ENCODE peak calls at places on chromosome 13, in five cellular contexts. W is pancreas; H is hepatocyte; T is CD8-positive, alpha-beta T cell; X is left lung. M is an unnamed sample.

GRCh38 chr13:21670006-21670882 is 629 bp upstream of the FGF9 start:
- DNase-seq in T (peak; percentile 52), W (peak; percentile 82), H (peak; percentile 83), X (peak; percentile 89), M (peak; percentile 95)

GRCh38 chr13:24927810-24928404 is 163.9 kb downstream of the RNF17 start:
- DNase-seq in X (no peak), H (no peak), T (no peak), W (no peak), M (no peak)

GRCh38 chr13:87769445-87769844 is 98.3 kb downstream of the SLITRK5 start:
- DNase-seq in T (no peak), H (no peak), X (no peak), W (no peak), M (no peak)

GRCh38 chr13:48241651-48242050 is 8.6 kb downstream of the ITM2B start:
- DNase-seq in H (no peak), T (no peak), X (no peak), W (no peak), M (no peak)

GRCh38 chr13:39417643-39418042 is 185.3 kb downstream of the LHFPL6 start:
- DNase-seq in W (no peak), X (no peak), H (peak; percentile 32), T (no peak), M (peak; percentile 66)

GRCh38 chr13:85500716-85501256 is 298.4 kb downstream of the SLITRK6 start:
- DNase-seq in H (no peak), T (no peak), W (no peak), X (no peak), M (no peak)

GRCh38 chr13:98586400-98587144 is 9.7 kb upstream of the STK24 start:
- DNase-seq in X (no peak), H (no peak), W (no peak), T (no peak), M (no peak)

GRCh38 chr13:19587635-19588300 is 26.4 kb upstream of the TPTE2 start:
- DNase-seq in X (no peak), W (no peak), T (no peak), H (peak; percentile 19), M (peak; percentile 62)

GRCh38 chr13:19158526-19158925 is 23.1 kb downstream of the TUBA3C start:
- DNase-seq in W (no peak), H (no peak), X (no peak), T (no peak), M (no peak)

GRCh38 chr13:94481966-94482365 is 2.5 kb upstream of the DCT start:
- DNase-seq in T (no peak), H (peak; percentile 66), X (no peak), W (no peak), M (peak; percentile 58)

GRCh38 chr13:80716610-80717081 is 375.7 kb upstream of the SPRY2 start:
- DNase-seq in X (no peak), H (peak; percentile 60), T (no peak), W (peak; percentile 54), M (no peak)

GRCh38 chr13:113962386-113962785 is 11.5 kb downstream of the C13orf46 start:
- DNase-seq in H (no peak), X (peak; percentile 33), T (no peak), W (peak; percentile 3), M (no peak)
- H3K9me3 ChIP-seq in H (no peaks in the 10 kb centered on the region), X (peaks cover 18% of the 10 kb centered on the region), T (no peaks in the 10 kb centered on the region), W (no peaks in the 10 kb centered on the region), M (no peaks in the 10 kb centered on the region)

GRCh38 chr13:111393221-111393790 is 72.9 kb downstream of the TEX29 start:
- DNase-seq in W (no peak), X (no peak), T (no peak), H (no peak), M (no peak)
- H3K27me3 ChIP-seq in W (no peaks in the 10 kb centered on the region), X (no peaks in the 10 kb centered on the region), T (no peaks in the 10 kb centered on the region), H (no peaks in the 10 kb centered on the region), M (no peaks in the 10 kb centered on the region)

DNA sequence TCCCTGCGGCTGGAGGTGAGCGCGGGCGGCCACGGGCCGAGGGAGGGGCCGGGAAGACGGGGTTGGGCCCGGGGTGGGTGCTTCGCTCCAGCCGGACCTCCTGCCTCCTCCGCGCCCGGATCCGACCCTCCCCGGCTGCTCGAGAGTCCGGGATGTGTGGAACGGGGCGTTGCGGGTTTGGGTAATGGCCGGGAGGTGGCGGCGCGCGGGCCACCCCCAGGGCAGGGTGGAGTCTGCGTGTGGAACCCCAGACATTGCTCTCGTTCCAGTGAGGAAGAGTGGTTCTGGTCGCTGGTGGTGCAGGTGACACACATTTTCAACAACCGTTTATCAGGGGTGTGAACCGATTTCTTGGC is 38.8 kb downstream of the ARHGEF7 start:
- DNase-seq in X (no peak), H (no peak), W (no peak), T (peak; percentile 30), M (peak; percentile 88)
- TF ChIP-seq CTCF in X (peak; percentile 21), H (peak; percentile 17), W (no peak), T (no peak), M (peak; percentile 9)

GRCh38 chr13:30837227-30838159 is 68.6 kb upstream of the MEDAG start:
- DNase-seq in T (no peak), X (no peak), H (no peak), W (no peak), M (no peak)
- H3K9me3 ChIP-seq in T (no peaks in the 10 kb centered on the region), X (no peaks in the 10 kb centered on the region), H (no peaks in the 10 kb centered on the region), W (no peaks in the 10 kb centered on the region), M (no peaks in the 10 kb centered on the region)

GRCh38 chr13:78599911-78600310 is 3.4 kb downstream of the POU4F1 start:
- DNase-seq in H (no peak), W (no peak), T (no peak), X (no peak), M (no peak)

GRCh38 chr13:78596701-78597550 is 6.4 kb downstream of the POU4F1 start:
- DNase-seq in T (no peak), W (no peak), H (no peak), X (peak; percentile 65), M (no peak)

GRCh38 chr13:78598933-78599332 is 4.4 kb downstream of the POU4F1 start:
- DNase-seq in W (no peak), X (no peak), T (no peak), H (no peak), M (no peak)

GRCh38 chr13:78600317-78600899 is 2.9 kb downstream of the POU4F1 start:
- DNase-seq in W (no peak), X (no peak), H (no peak), T (no peak), M (no peak)

GRCh38 chr13:78598382-78598781 is 5.0 kb downstream of the POU4F1 start:
- DNase-seq in W (no peak), X (no peak), H (no peak), T (no peak), M (no peak)
- H3K27me3 ChIP-seq in W (peaks cover 57% of the 10 kb centered on the region), X (peaks cover 96% of the 10 kb centered on the region), H (peaks cover 95% of the 10 kb centered on the region), T (peaks cover 88% of the 10 kb centered on the region), M (peaks cover 95% of the 10 kb centered on the region)

DNA sequence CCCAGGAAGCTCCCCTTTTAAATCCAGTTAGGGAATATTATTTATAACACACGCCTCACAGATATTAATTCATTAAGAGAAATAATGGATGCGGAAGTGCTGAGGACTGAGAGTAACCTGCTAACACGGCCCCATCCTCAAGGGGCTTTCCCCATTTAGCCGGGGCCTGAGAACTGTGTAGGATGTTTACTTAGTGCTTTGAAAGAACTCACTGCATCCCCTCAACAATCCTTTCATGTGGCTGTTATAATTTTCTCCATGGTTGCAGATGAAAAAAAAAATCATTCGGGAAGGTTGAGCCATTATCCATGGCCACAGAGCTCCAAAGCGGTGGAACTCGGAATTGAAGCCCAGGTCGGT is 98.2 kb downstream of the ING1 start:
- DNase-seq in H (no peak), T (no peak), X (no peak), W (no peak), M (no peak)
- TF ChIP-seq CTCF in H (no peak), T (no peak), X (no peak), W (no peak), M (no peak)

M was measured in osteoblast.